ENCODE peak calls at places on chromosome 9, in nine cellular contexts. P is A549, U is ovary, S is H1, J is IMR-90, Y is breast epithelium, A is uterus, Q is heart left ventricle, R is prostate gland. H is an unnamed sample. For H3K9me3, the result is how much of the 10 kb centered on the place peaks cover.

GRCh38 chr9:68446836-68447235 is 90.4 kb downstream of the PGM5 start:
- DNase-seq in P (no peak), U (peak), S (no peak), J (peak), Y (no peak), A (peak), Q (no peak), R (peak), H (no peak)

GRCh38 chr9:37873955-37874354 is 30.0 kb downstream of the SLC25A51 start:
- DNase-seq in P (no peak), U (no peak), S (no peak), J (no peak), Y (no peak), A (no peak), Q (no peak), R (no peak), H (no peak)

GRCh38 chr9:2132484-2133082 is 117.4 kb downstream of the SMARCA2 start:
- DNase-seq in P (peak), U (no peak), S (no peak), J (peak), Y (no peak), A (no peak), Q (no peak), R (no peak), H (no peak)

GRCh38 chr9:109471994-109472393 is 26.1 kb downstream of the PTPN3 start:
- DNase-seq in P (no peak), U (no peak), S (no peak), J (no peak), Y (no peak), A (no peak), Q (no peak), R (no peak), H (no peak)

GRCh38 chr9:83701769-83702168 is 6.0 kb downstream of the UBQLN1 start:
- DNase-seq in P (peak), U (no peak), S (no peak), J (peak), Y (no peak), A (no peak), Q (no peak), R (no peak), H (no peak)

GRCh38 chr9:25557645-25558300 is 120.5 kb downstream of the TUSC1 start:
- DNase-seq in P (no peak), U (no peak), S (no peak), J (no peak), Y (no peak), A (no peak), Q (no peak), R (no peak), H (no peak)

GRCh38 chr9:121169094-121169601 is 32.5 kb downstream of the RAB14 start:
- DNase-seq in P (peak), U (peak), S (no peak), J (no peak), Y (no peak), A (no peak), Q (no peak), R (no peak), H (peak)

GRCh38 chr9:126001581-126002225 is 254.5 kb downstream of the PBX3 start:
- DNase-seq in P (no peak), U (no peak), S (no peak), J (no peak), Y (no peak), A (no peak), Q (no peak), R (no peak), H (no peak)

GRCh38 chr9:95171001-95171400 is 146.5 kb downstream of the FANCC start:
- DNase-seq in P (no peak), U (no peak), S (no peak), J (peak), Y (no peak), A (no peak), Q (no peak), R (no peak), H (no peak)

GRCh38 chr9:127976498-127976897 is 4.3 kb downstream of the EEIG1 start:
- DNase-seq in P (no peak), U (no peak), S (no peak), J (no peak), Y (peak), A (no peak), Q (peak), R (no peak), H (no peak)

GRCh38 chr9:73780916-73781315 is 629.3 kb downstream of the ANXA1 start:
- DNase-seq in P (peak), U (no peak), S (no peak), J (no peak), Y (no peak), A (no peak), Q (no peak), R (no peak), H (no peak)

GRCh38 chr9:32589083-32589713 is 16.2 kb upstream of the NDUFB6 start:
- DNase-seq in P (peak), U (no peak), S (no peak), J (peak), Y (no peak), A (no peak), Q (no peak), R (no peak), H (no peak)

GRCh38 chr9:70111042-70111602 is 67.5 kb downstream of the MAMDC2 start:
- DNase-seq in P (peak), U (peak), S (peak), J (peak), Y (peak), A (peak), Q (peak), R (peak), H (peak)

GRCh38 chr9:121322037-121322736 is 47.9 kb downstream of the STOM start:
- DNase-seq in P (peak), U (no peak), S (no peak), J (peak), Y (no peak), A (no peak), Q (no peak), R (no peak), H (no peak)

GRCh38 chr9:121563425-121563824 is 63.8 kb upstream of the GGTA1 start:
- DNase-seq in P (no peak), U (no peak), S (no peak), J (no peak), Y (no peak), A (no peak), Q (no peak), R (no peak), H (no peak)

GRCh38 chr9:96015876-96016686 is 140.6 kb downstream of the ERCC6L2 start:
- DNase-seq in P (no peak), U (no peak), S (no peak), J (peak), Y (no peak), A (no peak), Q (no peak), R (no peak), H (no peak)

GRCh38 chr9:36298566-36298965 is 40.3 kb upstream of the GNE start:
- DNase-seq in P (no peak), U (no peak), S (no peak), J (peak), Y (peak), A (no peak), Q (no peak), R (no peak), H (no peak)

GRCh38 chr9:36151306-36152210 is 15.0 kb downstream of the GLIPR2 start:
- DNase-seq in P (no peak), U (no peak), S (no peak), J (peak), Y (no peak), A (no peak), Q (peak), R (no peak), H (peak)

GRCh38 chr9:125807065-125807464 is 59.9 kb downstream of the PBX3 start:
- DNase-seq in P (peak), U (no peak), S (no peak), J (peak), Y (no peak), A (no peak), Q (no peak), R (no peak), H (no peak)

GRCh38 chr9:26261503-26262330 is 583.5 kb upstream of the TUSC1 start:
- DNase-seq in P (peak), U (no peak), S (no peak), J (peak), Y (no peak), A (no peak), Q (no peak), R (no peak), H (no peak)

GRCh38 chr9:121699271-121700164 is 48.1 kb downstream of the DAB2IP start:
- DNase-seq in P (no peak), U (peak), S (peak), J (peak), Y (peak), A (peak), Q (peak), R (no peak), H (peak)

GRCh38 chr9:118630079-118630478 is 739.2 kb downstream of the BRINP1 start:
- DNase-seq in P (no peak), U (no peak), S (no peak), J (no peak), Y (no peak), A (no peak), Q (no peak), R (no peak), H (no peak)

GRCh38 chr9:72315510-72316287 is 49.3 kb downstream of the ZFAND5 start:
- DNase-seq in P (peak), U (no peak), S (no peak), J (peak), Y (peak), A (no peak), Q (no peak), R (peak), H (peak)

GRCh38 chr9:27940535-27940934 is 367.3 kb upstream of the C9orf72 start:
- DNase-seq in P (no peak), U (no peak), S (no peak), J (no peak), Y (no peak), A (no peak), Q (no peak), R (no peak), H (no peak)

GRCh38 chr9:86945868-86946711 is 1.2 kb downstream of the GAS1 start:
- DNase-seq in P (peak), U (peak), S (peak), J (peak), Y (peak), A (peak), Q (peak), R (peak), H (peak)

GRCh38 chr9:137945581-137945980 is 68.0 kb downstream of the CACNA1B start:
- DNase-seq in P (peak), U (no peak), S (no peak), J (no peak), Y (no peak), A (no peak), Q (no peak), R (no peak), H (no peak)

GRCh38 chr9:137949260-137949659 is 71.7 kb downstream of the CACNA1B start:
- DNase-seq in P (no peak), U (no peak), S (no peak), J (no peak), Y (no peak), A (no peak), Q (no peak), R (no peak), H (no peak)

GRCh38 chr9:137948642-137949041 is 71.1 kb downstream of the CACNA1B start:
- DNase-seq in P (no peak), U (no peak), S (no peak), J (no peak), Y (no peak), A (no peak), Q (no peak), R (no peak), H (no peak)

GRCh38 chr9:137947012-137947411 is 69.4 kb downstream of the CACNA1B start:
- DNase-seq in P (no peak), U (no peak), S (no peak), J (no peak), Y (no peak), A (no peak), Q (no peak), R (no peak), H (no peak)

GRCh38 chr9:137943655-137944054 is 66.1 kb downstream of the CACNA1B start:
- DNase-seq in P (no peak), U (no peak), S (no peak), J (no peak), Y (no peak), A (no peak), Q (no peak), R (no peak), H (no peak)
- H3K9me3 ChIP-seq in P (under half), U (under half), S (half or more), J (under half), Y (under half), A (under half), Q (under half), R (under half), H (under half)

GRCh38 chr9:113543286-113544000 is 79.9 kb downstream of the RGS3 start:
- DNase-seq in P (no peak), U (peak), S (no peak), J (no peak), Y (no peak), A (no peak), Q (no peak), R (no peak), H (no peak)

GRCh38 chr9:113544001-113544340 is 80.4 kb downstream of the RGS3 start:
- DNase-seq in P (no peak), U (no peak), S (no peak), J (no peak), Y (no peak), A (no peak), Q (no peak), R (no peak), H (no peak)

GRCh38 chr9:113542016-113542415 is 78.5 kb downstream of the RGS3 start:
- DNase-seq in P (no peak), U (no peak), S (no peak), J (no peak), Y (no peak), A (no peak), Q (no peak), R (no peak), H (no peak)

GRCh38 chr9:113541019-113541900 is 77.7 kb downstream of the RGS3 start:
- DNase-seq in P (peak), U (peak), S (peak), J (peak), Y (no peak), A (no peak), Q (no peak), R (no peak), H (peak)

DNA sequence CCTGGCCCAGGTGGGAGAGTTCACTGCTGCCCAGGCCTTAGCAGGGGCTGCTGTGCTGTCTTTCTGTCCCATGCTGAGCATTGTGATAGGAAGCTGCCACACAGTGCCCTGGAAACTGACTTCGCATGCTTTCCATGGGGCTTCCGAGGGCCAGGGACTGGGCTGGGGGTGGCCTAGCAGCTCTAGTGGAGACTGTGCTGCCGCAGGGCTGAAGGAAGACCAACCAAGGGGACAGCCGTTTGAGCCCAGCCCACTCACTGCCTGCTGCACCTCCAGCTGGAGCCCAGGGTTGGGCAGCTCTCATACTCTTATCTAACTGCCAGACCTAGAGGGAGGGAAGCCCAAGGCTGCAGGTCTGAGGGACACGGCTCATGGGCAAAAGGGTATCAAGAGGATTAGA is 79.2 kb downstream of the RGS3 start:
- DNase-seq in P (no peak), U (peak), S (no peak), J (no peak), Y (no peak), A (no peak), Q (no peak), R (no peak), H (no peak)
- TF ChIP-seq POLR2A in P (no peak), U (no peak), S (no peak), J (no peak), Y (no peak), A (no peak), Q (no peak), R (no peak), H (no peak)

DNA sequence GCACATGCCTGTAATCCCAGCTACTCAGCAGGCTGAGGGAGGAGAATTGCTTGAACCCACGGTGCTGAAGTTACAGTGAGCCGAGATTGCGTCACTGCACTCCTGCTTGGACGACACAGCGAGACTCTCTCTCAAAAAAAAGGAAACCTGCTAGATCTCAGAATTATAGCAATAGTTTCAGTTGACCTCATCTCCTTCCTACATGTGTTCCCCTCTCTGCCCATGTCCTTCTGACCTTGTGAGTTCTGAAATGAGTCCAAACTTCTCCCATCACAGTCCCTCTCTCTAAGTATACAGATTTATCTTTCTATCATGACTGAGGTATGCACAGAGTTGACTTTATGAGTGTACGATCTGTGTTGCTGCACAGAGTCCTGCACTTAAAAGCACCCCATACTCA is 44.6 kb upstream of the SHOC1 start:
- DNase-seq in P (no peak), U (no peak), S (no peak), J (peak), Y (no peak), A (peak), Q (no peak), R (no peak), H (no peak)
- H3K27ac ChIP-seq in P (no peak), U (no peak), S (no peak), J (peak), Y (no peak), A (no peak), Q (no peak), R (no peak), H (no peak)

DNA sequence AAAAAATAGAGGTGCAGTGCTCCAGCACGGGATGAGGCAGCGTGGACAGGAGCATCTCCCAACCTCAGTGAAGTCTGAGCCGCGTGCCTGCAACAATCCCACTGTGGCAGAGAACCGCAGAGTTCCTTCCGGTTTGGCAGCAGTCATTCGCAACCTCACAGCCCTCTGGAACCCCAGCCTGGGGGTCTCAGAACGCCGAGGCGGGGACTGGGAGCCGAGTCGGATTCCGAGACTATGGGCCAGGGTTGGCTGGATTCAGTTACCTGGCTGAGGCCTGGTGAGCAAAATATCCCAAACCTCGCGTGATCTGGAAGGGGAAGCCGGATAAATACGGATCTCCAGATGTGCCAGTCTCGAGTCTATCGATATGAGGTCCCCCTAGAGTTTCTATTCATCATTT is 27.0 kb downstream of the CDKN2A start:
- DNase-seq in P (no peak), U (no peak), S (no peak), J (no peak), Y (no peak), A (no peak), Q (no peak), R (no peak), H (no peak)
- H3K9me3 ChIP-seq in P (under half), U (under half), S (under half), J (under half), Y (under half), A (under half), Q (under half), R (under half), H (under half)

DNA sequence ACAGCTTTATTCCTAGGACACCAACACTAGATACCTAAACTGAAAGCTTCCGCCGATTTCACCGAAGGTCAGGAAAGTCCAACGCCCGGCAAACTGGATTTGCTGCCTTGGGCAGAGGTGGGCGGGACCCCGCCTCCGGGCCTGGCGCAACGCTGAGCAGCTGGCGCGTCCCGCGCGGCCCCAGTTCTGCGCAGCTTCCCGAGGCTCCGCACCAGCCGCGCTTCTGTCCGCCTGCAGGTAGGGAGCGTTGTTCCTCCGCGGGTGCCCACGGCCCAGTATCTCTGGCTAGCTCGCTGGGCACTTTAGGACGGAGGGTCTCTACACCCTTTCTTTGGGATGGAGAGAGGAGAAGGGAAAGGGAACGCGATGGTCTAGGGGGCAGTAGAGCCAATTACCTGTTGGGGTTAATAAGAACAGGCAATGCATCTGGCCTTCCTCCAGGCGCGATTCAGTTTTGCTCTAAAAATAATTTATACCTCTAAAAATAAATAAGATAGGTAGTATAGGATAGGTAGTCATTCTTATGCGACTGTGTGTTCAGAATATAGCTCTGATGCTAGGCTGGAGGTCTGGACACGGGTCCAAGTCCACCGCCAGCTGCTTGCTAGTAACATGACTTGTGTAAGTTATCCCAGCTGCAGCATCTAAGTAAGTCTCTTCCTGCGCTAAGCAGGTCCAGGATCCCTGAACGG is at the start of gene CD274:
- DNase-seq in P (peak), U (peak), S (peak), J (peak), Y (peak), A (peak), Q (peak), R (peak), H (peak)
- TF ChIP-seq POLR2A in P (peak), U (peak), S (no peak), J (peak), Y (no peak), A (peak), Q (no peak), R (peak), H (no peak)

DNA sequence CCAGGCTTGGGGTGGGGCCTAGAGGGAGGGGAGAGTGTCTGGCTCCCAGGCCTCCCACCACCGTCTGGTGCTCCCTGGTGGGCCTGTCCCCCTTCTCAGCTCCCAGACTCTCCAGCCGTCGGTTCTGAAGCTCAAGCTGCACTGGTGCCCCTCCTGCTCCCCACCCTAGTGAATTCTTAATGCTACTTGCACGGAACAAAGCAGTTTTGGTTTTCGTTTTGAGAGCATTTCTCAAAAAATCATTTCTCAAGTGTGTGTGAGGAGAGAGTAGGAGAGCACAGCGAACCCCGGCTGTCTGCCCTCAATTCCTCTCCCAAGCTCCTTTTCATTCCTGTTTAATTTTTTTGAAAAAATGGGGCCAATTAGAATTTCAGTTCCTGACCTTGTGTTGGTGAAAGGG is 6.7 kb upstream of the IER5L start:
- DNase-seq in P (no peak), U (no peak), S (no peak), J (no peak), Y (no peak), A (no peak), Q (no peak), R (no peak), H (no peak)
- H3K27ac ChIP-seq in P (peak), U (no peak), S (no peak), J (no peak), Y (no peak), A (peak), Q (no peak), R (no peak), H (no peak)

DNA sequence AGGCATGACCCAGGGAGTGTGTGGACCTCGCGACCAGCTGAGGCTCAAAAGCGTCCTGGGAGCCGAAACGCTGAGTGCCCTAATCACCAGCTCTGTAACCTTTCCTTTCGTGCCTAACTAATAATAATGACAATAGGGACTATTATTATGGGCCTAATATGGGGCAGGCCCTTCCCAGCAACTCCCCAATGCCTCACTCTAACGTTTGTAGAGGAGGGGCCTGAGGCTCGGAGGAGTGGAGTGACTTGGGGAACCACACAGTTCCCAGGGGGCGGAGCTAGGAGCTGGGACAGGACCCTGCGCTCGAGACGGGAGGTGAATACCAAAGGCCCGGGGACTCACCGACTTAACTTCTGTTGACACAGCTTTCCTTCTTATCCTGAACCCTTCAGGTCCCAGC is 922 bp upstream of the IER5L start:
- DNase-seq in P (no peak), U (no peak), S (peak), J (no peak), Y (no peak), A (no peak), Q (no peak), R (no peak), H (no peak)
- H3K9me3 ChIP-seq in P (under half), U (under half), S (under half), J (under half), Y (under half), A (under half), Q (under half), R (under half), H (under half)